ENCODE peak calls at places on chromosomes 2 and 18, in seven cellular contexts. L, F, G, W, K, A and V are unnamed samples.

GRCh38 chr2:43225093-43225787 is 1.2 kb downstream of the ZFP36L2 start:
- DNase-seq in L (peak; percentile 54), F (peak; percentile 60), K (peak; percentile 84), A (peak; percentile 73), G (peak; percentile 64), W (peak; percentile 29), V (peak; percentile 67)

GRCh38 chr2:231294578-231295362 is 96.3 kb downstream of the ARMC9 start:
- DNase-seq in W (no peak), F (no peak), G (no peak), A (no peak), K (no peak), L (no peak), V (no peak)

GRCh38 chr2:55989405-55989804 is 65.8 kb upstream of the EFEMP1 start:
- DNase-seq in A (no peak), W (no peak), G (peak; percentile 53), L (no peak), F (no peak), K (no peak), V (no peak)

GRCh38 chr2:63788070-63788469 is 53.6 kb upstream of the UGP2 start:
- DNase-seq in G (peak; percentile 18), W (no peak), L (no peak), F (no peak), A (no peak), K (no peak), V (no peak)

GRCh38 chr2:170714156-170715061 is 728 bp upstream of the SP5 start:
- DNase-seq in A (peak; percentile 52), F (no peak), L (peak; percentile 65), K (no peak), W (no peak), G (no peak), V (no peak)

GRCh38 chr18:75179819-75180600 is 28.9 kb downstream of the PTGR3 start:
- DNase-seq in K (no peak), L (no peak), W (no peak), A (no peak), G (no peak), F (no peak), V (no peak)

GRCh38 chr18:27715751-27716150 is 461.2 kb downstream of the CDH2 start:
- DNase-seq in L (no peak), A (no peak), K (peak; percentile 20), W (no peak), F (no peak), G (no peak), V (no peak)

GRCh38 chr18:26710460-26711096 is 154.9 kb downstream of the AQP4 start:
- DNase-seq in W (no peak), G (no peak), L (no peak), A (no peak), K (peak; percentile 92), F (no peak), V (no peak)

GRCh38 chr2:3172265-3172935 is 205.2 kb downstream of the EIPR1 start:
- DNase-seq in L (no peak), A (no peak), W (no peak), K (no peak), F (no peak), G (no peak), V (no peak)

GRCh38 chr2:68465081-68465916 is 1.8 kb downstream of the FBXO48 start:
- DNase-seq in A (no peak), L (no peak), W (no peak), F (peak; percentile 12), K (no peak), G (no peak), V (no peak)

GRCh38 chr2:135587958-135588357 is 56.7 kb downstream of the R3HDM1 start:
- DNase-seq in W (no peak), F (no peak), K (no peak), A (no peak), L (no peak), G (no peak), V (no peak)

GRCh38 chr2:88687384-88687783 is 4.1 kb upstream of the RPIA start:
- DNase-seq in A (no peak), F (no peak), G (no peak), W (no peak), K (no peak), L (no peak), V (no peak)

GRCh38 chr2:43488737-43489136 is 107.1 kb downstream of the THADA start:
- DNase-seq in F (no peak), G (peak; percentile 39), W (no peak), L (no peak), A (no peak), K (no peak), V (no peak)

GRCh38 chr18:58195278-58195721 is 151.3 kb downstream of the NEDD4L start:
- DNase-seq in F (peak; percentile 8), G (no peak), A (peak; percentile 59), K (no peak), W (no peak), L (peak; percentile 30), V (peak; percentile 34)

GRCh38 chr18:59971871-59972270 is 72.1 kb downstream of the PMAIP1 start:
- DNase-seq in K (no peak), W (no peak), G (no peak), F (no peak), A (no peak), L (no peak), V (no peak)

GRCh38 chr2:15640291-15640711 is 48.6 kb downstream of the DDX1 start:
- DNase-seq in G (peak; percentile 94), A (no peak), W (no peak), K (no peak), L (no peak), F (no peak), V (no peak)

DNA sequence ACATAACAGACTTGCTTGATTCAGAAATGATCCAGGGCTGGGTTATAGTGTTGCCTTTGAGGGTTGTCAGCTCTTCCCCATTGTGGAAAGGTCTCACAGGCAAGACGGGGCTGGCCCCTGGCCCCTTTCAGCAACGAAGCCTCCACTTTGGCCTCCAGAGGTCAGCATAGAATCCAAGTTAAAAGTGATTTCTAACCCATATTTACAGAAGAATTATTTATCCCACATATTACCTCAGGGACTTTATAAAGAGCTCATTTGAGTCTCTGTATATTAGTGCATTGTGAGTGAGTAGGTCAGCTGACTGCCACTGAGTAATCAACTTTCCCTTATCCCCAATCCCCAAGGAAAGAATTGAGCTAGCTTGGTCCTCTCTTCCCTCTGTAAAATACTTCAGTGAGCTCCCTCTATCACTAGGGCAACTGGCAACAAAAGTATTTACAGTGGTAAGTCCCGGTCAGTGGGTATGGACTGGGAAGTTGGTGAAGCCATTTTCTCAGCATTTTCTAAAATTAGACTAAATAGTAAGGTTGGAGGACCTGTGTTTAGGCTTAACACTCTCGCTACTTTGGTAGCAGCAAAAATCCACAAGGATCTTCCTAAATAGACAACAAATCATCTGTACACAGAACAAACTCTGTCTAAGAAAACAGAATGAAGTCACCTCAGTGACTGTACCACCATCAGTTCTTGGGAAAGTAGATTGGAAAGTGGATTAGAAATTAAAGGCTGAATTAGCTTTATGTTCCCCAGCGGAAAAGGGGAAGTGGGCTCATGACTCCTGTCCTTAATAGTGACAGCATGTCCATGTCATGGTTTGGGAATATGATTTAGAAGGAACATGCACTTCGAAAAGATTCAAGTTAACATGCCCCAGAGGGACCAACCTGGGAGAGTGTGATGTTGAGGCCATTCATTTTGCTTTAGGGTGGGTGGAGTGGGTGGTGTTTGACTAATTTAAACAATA is 171.0 kb upstream of the SIX3 start:
- DNase-seq in A (no peak), L (peak; percentile 15), F (no peak), G (no peak), W (no peak), K (no peak), V (no peak)
- TF ChIP-seq CTCF in A (no peak), L (no peak), F (no peak), G (no peak), W (peak; percentile 14), K (no peak), V (no peak)

GRCh38 chr18:78579854-78580577 is 399.6 kb upstream of the SALL3 start:
- DNase-seq in G (no peak), A (no peak), W (no peak), F (no peak), K (no peak), L (no peak), V (no peak)

GRCh38 chr18:78582898-78583738 is 396.5 kb upstream of the SALL3 start:
- DNase-seq in A (no peak), W (no peak), L (no peak), K (peak; percentile 0), F (no peak), G (no peak), V (no peak)

GRCh38 chr18:78579449-78579848 is 400.2 kb upstream of the SALL3 start:
- DNase-seq in F (no peak), K (no peak), L (no peak), A (no peak), W (no peak), G (no peak), V (no peak)

GRCh38 chr18:78582131-78582789 is 397.4 kb upstream of the SALL3 start:
- DNase-seq in F (no peak), W (no peak), K (peak; percentile 1), L (no peak), A (no peak), G (no peak), V (no peak)

GRCh38 chr18:78580835-78581339 is 398.7 kb upstream of the SALL3 start:
- DNase-seq in G (no peak), W (no peak), K (no peak), L (no peak), A (no peak), F (no peak), V (no peak)
- TF ChIP-seq CTCF in G (no peak), W (no peak), K (peak; percentile 14), L (no peak), A (no peak), F (no peak), V (no peak)

GRCh38 chr2:27050281-27050995 is 1.0 kb upstream of the AGBL5 start:
- DNase-seq in K (peak; percentile 93), G (peak; percentile 98), W (peak; percentile 92), A (peak; percentile 89), F (peak; percentile 90), L (peak; percentile 93), V (peak; percentile 91)
- TF ChIP-seq CTCF in K (peak; percentile 43), G (peak; percentile 52), W (peak; percentile 53), A (peak; percentile 25), F (peak; percentile 42), L (peak; percentile 40), V (no peak)

GRCh38 chr18:31398191-31398590 is 21.6 kb downstream of the DSG4 start:
- DNase-seq in L (no peak), G (no peak), W (no peak), F (no peak), A (no peak), K (no peak), V (no peak)

GRCh38 chr18:31400191-31400590 is 23.6 kb downstream of the DSG4 start:
- DNase-seq in L (no peak), F (no peak), K (no peak), A (no peak), G (no peak), W (no peak), V (no peak)

GRCh38 chr18:31393286-31393685 is 16.7 kb downstream of the DSG4 start:
- DNase-seq in K (no peak), G (no peak), W (no peak), A (no peak), F (no peak), L (no peak), V (no peak)

GRCh38 chr18:31399336-31400032 is 22.9 kb downstream of the DSG4 start:
- DNase-seq in W (no peak), F (no peak), L (no peak), K (no peak), G (no peak), A (no peak), V (no peak)

DNA sequence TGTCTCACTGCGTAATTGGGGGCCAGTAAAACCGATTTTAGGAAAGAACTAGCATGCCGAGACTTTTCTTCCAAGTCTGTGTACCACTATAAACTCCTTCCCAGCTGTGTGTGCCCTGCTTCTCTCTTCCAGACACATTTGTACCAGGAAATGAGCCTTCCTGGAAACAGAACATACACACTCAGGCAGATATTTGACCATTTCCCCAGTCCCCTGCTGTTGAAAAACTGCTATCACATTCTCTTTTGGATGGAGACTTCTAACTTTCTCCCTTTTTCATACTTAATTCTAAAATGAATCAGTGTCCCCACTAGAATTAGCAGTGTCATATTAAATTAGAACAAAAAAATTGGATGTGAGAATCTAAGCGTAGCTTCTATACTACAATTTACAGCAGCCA is 20.2 kb downstream of the DSG4 start:
- DNase-seq in W (no peak), F (no peak), G (no peak), L (no peak), K (no peak), A (no peak), V (no peak)
- TF ChIP-seq CTCF in W (peak; percentile 27), F (no peak), G (no peak), L (no peak), K (no peak), A (no peak), V (no peak)